ENCODE peak calls at places on chromosomes 6 and 20, in ten cellular contexts. D is HFFc6, F is heart right ventricle, P is fibroblast of pulmonary artery, Q is dorsolateral prefrontal cortex, O is cardiac fibroblast, I is neural crest cell, K is omental fat pad, E is cardiac muscle cell, A is type B pancreatic cell. B is an unnamed sample.

GRCh38 chr6:143804835-143805239 is 38.3 kb upstream of the LTV1 start:
- DNase-seq in D (no peak), F (no peak), P (peak), Q (no peak), O (peak), I (no peak), K (no peak), E (peak), A (no peak), B (no peak)

GRCh38 chr6:89736887-89737286 is 82.7 kb downstream of the MDN1 start:
- DNase-seq in D (no peak), F (no peak), P (no peak), Q (no peak), O (no peak), I (no peak), K (no peak), E (no peak), A (no peak), B (no peak)

GRCh38 chr6:150169609-150170008 is 26.8 kb downstream of the PPP1R14C start:
- DNase-seq in D (peak), F (no peak), P (peak), Q (no peak), O (peak), I (no peak), K (no peak), E (peak), A (no peak), B (no peak)

GRCh38 chr6:145086197-145086596 is 649.1 kb downstream of the EPM2A start:
- DNase-seq in D (no peak), F (no peak), P (peak), Q (no peak), O (peak), I (no peak), K (no peak), E (peak), A (no peak), B (no peak)

GRCh38 chr6:166998256-166999144 is 697 bp upstream of the CEP43 start:
- DNase-seq in D (no peak), F (peak), P (no peak), Q (no peak), O (no peak), I (peak), K (no peak), E (no peak), A (no peak), B (peak)

GRCh38 chr6:121237859-121238258 is 96.4 kb downstream of the TBC1D32 start:
- DNase-seq in D (no peak), F (no peak), P (no peak), Q (no peak), O (no peak), I (no peak), K (no peak), E (no peak), A (no peak), B (no peak)

GRCh38 chr6:116268589-116269293 is 11.0 kb downstream of the TSPYL1 start:
- DNase-seq in D (peak), F (no peak), P (peak), Q (no peak), O (peak), I (no peak), K (no peak), E (peak), A (no peak), B (peak)

GRCh38 chr20:58932170-58932569 is 48.9 kb upstream of the NELFCD start:
- DNase-seq in D (no peak), F (no peak), P (no peak), Q (no peak), O (no peak), I (no peak), K (no peak), E (no peak), A (no peak), B (no peak)

GRCh38 chr6:105713474-105714118 is 310.7 kb upstream of the PREP start:
- DNase-seq in D (peak), F (no peak), P (no peak), Q (no peak), O (no peak), I (no peak), K (no peak), E (no peak), A (no peak), B (no peak)

DNA sequence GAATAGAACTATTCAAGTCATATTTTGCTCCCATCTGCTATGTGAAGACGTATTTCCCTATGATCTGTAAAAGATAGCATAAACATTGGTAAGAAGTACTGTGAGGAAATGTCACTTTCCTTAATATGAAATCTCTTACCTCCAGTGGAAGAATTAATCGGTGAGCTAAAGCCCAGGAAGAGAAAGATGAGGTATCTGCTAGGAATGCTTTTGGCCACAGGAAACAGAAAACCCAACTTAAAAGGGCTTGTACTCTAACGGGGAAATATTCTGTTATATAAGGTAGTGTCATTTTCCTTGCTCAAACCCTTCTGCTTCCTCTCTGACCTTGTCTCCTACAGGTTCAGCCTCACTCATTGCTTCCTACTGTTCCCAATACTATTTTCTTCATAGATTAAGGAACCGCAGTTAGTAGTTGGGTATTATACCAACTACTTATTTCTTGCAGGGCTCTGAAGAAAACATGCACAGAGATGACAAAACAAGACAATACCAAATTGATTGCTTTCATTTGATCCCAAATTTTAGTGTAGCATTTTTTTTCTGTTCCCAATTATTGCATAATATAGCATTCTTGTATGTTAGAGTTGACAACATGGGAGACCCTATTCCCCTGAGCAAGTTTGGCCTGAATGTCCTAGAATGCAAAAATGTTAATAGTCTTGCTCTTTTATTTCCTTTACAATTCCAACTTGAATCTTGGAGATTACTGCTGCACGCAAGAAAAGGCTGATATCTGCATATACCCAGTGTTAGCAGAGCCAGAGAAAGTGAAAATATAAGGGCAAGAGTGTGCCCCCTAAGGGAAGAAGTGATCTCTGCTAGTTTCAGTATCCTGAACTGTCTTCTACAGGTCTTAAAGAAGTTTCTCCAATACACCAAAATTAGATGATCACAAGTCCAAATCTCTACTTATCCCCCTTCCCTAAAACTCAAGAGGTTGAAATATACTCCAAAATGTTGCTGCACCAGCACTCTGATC is 65.3 kb downstream of the AFG1L start:
- DNase-seq in D (no peak), F (no peak), P (no peak), Q (no peak), O (peak), I (no peak), K (no peak), E (peak), A (no peak), B (no peak)
- TF ChIP-seq CTCF in D (peak), F (no peak), P (peak), Q (no peak), O (peak), I (no peak), K (no peak), E (peak), A (no peak), B (peak)

DNA sequence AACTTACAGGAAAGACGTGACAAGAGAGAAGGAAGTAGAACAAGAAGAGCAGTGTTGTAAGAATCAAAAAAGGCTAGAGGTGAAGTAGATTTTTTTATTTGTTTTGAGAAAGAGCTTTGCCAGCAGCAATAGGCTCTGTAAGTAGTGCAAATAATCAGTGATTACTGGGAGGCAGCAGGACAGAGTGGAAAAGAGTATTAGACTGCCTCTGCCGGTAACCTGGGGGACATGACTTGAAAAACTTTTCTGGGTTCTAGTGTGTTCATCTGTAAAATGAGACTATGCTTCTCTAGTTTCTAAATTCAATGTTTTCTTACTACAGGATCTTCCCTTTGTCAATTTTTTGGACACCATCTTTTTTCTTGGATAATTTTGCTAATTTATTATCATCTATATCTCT is 5.8 kb upstream of the IRAK1BP1 start:
- DNase-seq in D (no peak), F (no peak), P (no peak), Q (no peak), O (peak), I (no peak), K (no peak), E (no peak), A (no peak), B (no peak)
- TF ChIP-seq CTCF in D (no peak), F (no peak), P (no peak), Q (no peak), O (no peak), I (no peak), K (no peak), E (no peak), A (peak), B (no peak)

GRCh38 chr6:35478259-35478658 is 10.1 kb downstream of the RPL10A start:
- DNase-seq in D (no peak), F (no peak), P (no peak), Q (no peak), O (no peak), I (no peak), K (no peak), E (no peak), A (no peak), B (no peak)
- TF ChIP-seq CTCF in D (no peak), F (no peak), P (no peak), Q (no peak), O (no peak), I (no peak), K (no peak), E (no peak), A (no peak), B (no peak)

GRCh38 chr6:3204921-3205320 is 22.5 kb downstream of the TUBB2B start:
- DNase-seq in D (no peak), F (no peak), P (no peak), Q (no peak), O (no peak), I (no peak), K (no peak), E (no peak), A (no peak), B (no peak)

GRCh38 chr6:3208775-3209113 is 18.7 kb downstream of the TUBB2B start:
- DNase-seq in D (no peak), F (no peak), P (no peak), Q (no peak), O (no peak), I (no peak), K (no peak), E (no peak), A (no peak), B (no peak)

GRCh38 chr6:3208096-3208774 is 19.2 kb downstream of the TUBB2B start:
- DNase-seq in D (peak), F (no peak), P (peak), Q (no peak), O (peak), I (no peak), K (no peak), E (peak), A (no peak), B (no peak)

GRCh38 chr6:3205913-3206312 is 21.5 kb downstream of the TUBB2B start:
- DNase-seq in D (peak), F (no peak), P (peak), Q (no peak), O (peak), I (no peak), K (no peak), E (peak), A (no peak), B (no peak)

DNA sequence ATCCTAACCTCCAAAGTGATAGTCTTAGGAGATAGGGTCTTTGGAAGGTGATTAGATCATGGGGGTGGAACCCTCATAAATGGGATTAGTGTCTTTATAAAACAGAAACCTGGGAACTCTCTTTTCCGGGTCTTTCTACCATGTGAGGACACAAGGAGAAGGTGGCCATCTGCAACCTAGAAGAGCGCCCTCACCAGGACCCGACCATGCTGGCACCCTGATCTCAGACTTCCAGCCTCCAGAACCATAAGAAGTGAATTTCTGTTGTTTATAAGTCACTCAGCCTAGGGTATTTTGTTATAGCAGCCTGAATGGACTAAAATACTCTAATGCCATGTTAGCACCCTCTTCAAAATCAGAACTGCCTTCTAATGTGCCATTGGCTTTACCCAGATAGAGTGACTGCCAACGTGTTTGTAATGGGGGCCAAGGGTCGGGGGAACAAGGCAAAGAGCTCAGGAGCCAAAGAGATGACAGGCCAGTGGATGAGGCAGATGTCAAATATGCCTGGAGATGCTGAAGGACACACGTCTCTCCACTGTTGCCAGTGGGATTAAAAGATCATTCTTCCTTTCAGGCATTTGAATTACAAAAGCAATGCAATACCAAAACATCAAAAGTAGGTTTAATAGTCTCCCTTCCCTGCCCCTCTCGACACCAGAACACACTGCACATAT is 21.0 kb downstream of the TUBB2B start:
- DNase-seq in D (no peak), F (no peak), P (no peak), Q (no peak), O (no peak), I (no peak), K (no peak), E (no peak), A (no peak), B (no peak)
- TF ChIP-seq CTCF in D (peak), F (no peak), P (no peak), Q (no peak), O (no peak), I (no peak), K (no peak), E (peak), A (no peak), B (no peak)

GRCh38 chr6:170021579-170021978 is 269.3 kb downstream of the DLL1 start:
- DNase-seq in D (no peak), F (no peak), P (no peak), Q (no peak), O (no peak), I (no peak), K (no peak), E (no peak), A (peak), B (no peak)

GRCh38 chr6:170024940-170025339 is 265.9 kb downstream of the DLL1 start:
- DNase-seq in D (peak), F (no peak), P (peak), Q (peak), O (peak), I (no peak), K (no peak), E (peak), A (peak), B (no peak)

GRCh38 chr6:170022291-170022722 is 268.6 kb downstream of the DLL1 start:
- DNase-seq in D (no peak), F (no peak), P (no peak), Q (peak), O (no peak), I (no peak), K (no peak), E (no peak), A (peak), B (no peak)

GRCh38 chr6:170023620-170024521 is 267.0 kb downstream of the DLL1 start:
- DNase-seq in D (no peak), F (no peak), P (no peak), Q (peak), O (no peak), I (no peak), K (no peak), E (no peak), A (peak), B (no peak)

GRCh38 chr6:170022827-170023619 is 267.9 kb downstream of the DLL1 start:
- DNase-seq in D (no peak), F (peak), P (no peak), Q (peak), O (no peak), I (no peak), K (no peak), E (no peak), A (peak), B (no peak)
- TF ChIP-seq CTCF in D (no peak), F (no peak), P (no peak), Q (no peak), O (no peak), I (no peak), K (no peak), E (no peak), A (no peak), B (no peak)

GRCh38 chr6:24489470-24489869 is at the start of gene GPLD1:
- DNase-seq in D (no peak), F (no peak), P (no peak), Q (no peak), O (no peak), I (no peak), K (no peak), E (no peak), A (no peak), B (no peak)

GRCh38 chr6:24489881-24490280 is 503 bp upstream of the GPLD1 start:
- DNase-seq in D (peak), F (no peak), P (peak), Q (no peak), O (peak), I (no peak), K (no peak), E (peak), A (no peak), B (no peak)

GRCh38 chr6:24494726-24495515 is at the start of gene ALDH5A1:
- DNase-seq in D (no peak), F (peak), P (peak), Q (peak), O (peak), I (peak), K (no peak), E (peak), A (peak), B (peak)

GRCh38 chr6:24493945-24494725 is 634 bp upstream of the ALDH5A1 start:
- DNase-seq in D (no peak), F (no peak), P (no peak), Q (no peak), O (no peak), I (no peak), K (no peak), E (no peak), A (no peak), B (no peak)

DNA sequence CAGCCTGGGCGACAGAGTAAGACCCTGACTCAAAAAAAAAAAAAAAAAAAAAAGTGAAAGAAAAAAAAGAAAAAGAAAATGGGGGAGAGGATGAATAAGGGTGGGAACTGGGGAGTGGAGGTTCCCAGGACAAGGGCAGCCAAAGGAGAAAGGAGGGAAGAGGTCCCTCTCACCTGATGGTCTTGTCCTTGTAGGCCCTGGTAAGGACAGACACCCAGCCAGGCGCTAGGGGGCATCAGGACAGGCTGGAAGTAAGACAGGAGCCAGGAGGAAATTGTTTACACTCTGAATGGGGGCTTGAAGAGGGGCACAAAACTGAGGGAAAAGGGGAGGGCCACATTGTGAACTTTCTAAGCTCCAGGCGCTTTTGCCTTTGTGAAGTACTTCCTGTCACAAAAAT is 2.3 kb upstream of the ALDH5A1 start:
- DNase-seq in D (peak), F (no peak), P (peak), Q (no peak), O (peak), I (no peak), K (no peak), E (peak), A (no peak), B (no peak)
- TF ChIP-seq CTCF in D (peak), F (no peak), P (peak), Q (no peak), O (peak), I (peak), K (no peak), E (peak), A (peak), B (peak)

DNA sequence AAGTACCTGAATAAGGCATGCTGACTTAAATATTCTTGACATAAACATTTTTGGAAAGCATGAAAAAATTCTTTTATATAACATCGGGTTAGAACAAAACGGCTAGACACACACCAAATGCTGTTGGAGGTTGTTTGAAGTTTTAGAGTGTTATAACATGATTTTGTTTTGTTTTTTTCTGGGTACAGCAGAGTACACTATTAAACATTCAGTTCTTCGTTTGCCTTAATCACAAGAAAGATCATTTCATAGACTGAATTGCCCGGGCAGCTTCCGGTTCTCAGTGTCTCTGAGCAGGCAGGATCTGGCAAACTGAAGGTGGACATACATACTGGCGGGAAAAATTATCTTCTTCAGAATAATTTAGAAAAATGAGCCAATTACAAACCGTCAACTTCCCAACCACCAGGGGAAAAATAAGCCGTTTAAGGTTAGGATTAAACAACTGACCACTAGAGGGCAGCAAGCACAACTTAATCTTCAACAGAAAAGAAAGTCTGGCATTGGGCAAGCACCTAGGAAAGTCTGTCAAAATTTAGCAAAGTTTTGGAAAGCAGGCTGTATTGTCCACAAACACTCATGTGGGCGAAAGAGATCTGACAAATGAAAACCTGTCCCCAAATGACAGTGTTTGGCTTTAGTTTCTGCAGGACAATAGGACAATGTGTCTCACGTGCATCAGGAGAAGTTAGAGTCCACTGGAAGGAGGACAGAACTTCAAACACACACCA is 15.0 kb downstream of the ZNF217 start:
- DNase-seq in D (peak), F (no peak), P (peak), Q (no peak), O (peak), I (peak), K (no peak), E (peak), A (no peak), B (peak)
- TF ChIP-seq CTCF in D (peak), F (peak), P (peak), Q (peak), O (peak), I (peak), K (no peak), E (peak), A (peak), B (peak)

B was measured in GM13977.